ENCODE peak calls at places on chromosomes 3 and 15, in eight cellular contexts. One of them, this sample, is unnamed.

GRCh38 chr3:12946661-12947316 is 105.4 kb upstream of the RPL32 start:
- DNase-seq in ovary: no peak
- DNase-seq in cardiac fibroblast: no peak
- DNase-seq in AG09309: no peak
- DNase-seq in AG04450: no peak
- DNase-seq in fibroblast of lung: peak
- DNase-seq in OCI-LY7: no peak
- DNase-seq in CD8-positive, alpha-beta T cell: no peak
- DNase-seq in this sample: no peak

GRCh38 chr3:123155471-123156011 is 46.2 kb upstream of the SEC22A start:
- DNase-seq in cardiac fibroblast: no peak
- DNase-seq in CD8-positive, alpha-beta T cell: no peak
- DNase-seq in fibroblast of lung: no peak
- DNase-seq in AG04450: no peak
- DNase-seq in ovary: no peak
- DNase-seq in AG09309: no peak
- DNase-seq in OCI-LY7: no peak
- DNase-seq in this sample: no peak

GRCh38 chr15:33069161-33069560 is 125.4 kb downstream of the FMN1 start:
- DNase-seq in OCI-LY7: no peak
- DNase-seq in fibroblast of lung: no peak
- DNase-seq in cardiac fibroblast: no peak
- DNase-seq in AG04450: no peak
- DNase-seq in ovary: no peak
- DNase-seq in CD8-positive, alpha-beta T cell: no peak
- DNase-seq in AG09309: no peak
- DNase-seq in this sample: no peak

GRCh38 chr3:122005033-122005565 is 16.9 kb downstream of the ILDR1 start:
- DNase-seq in CD8-positive, alpha-beta T cell: no peak
- DNase-seq in OCI-LY7: no peak
- DNase-seq in fibroblast of lung: no peak
- DNase-seq in cardiac fibroblast: no peak
- DNase-seq in ovary: no peak
- DNase-seq in AG09309: no peak
- DNase-seq in AG04450: no peak
- DNase-seq in this sample: peak

GRCh38 chr3:99509224-99509623 is 129.2 kb upstream of the COL8A1 start:
- DNase-seq in AG04450: peak
- DNase-seq in AG09309: peak
- DNase-seq in ovary: no peak
- DNase-seq in OCI-LY7: no peak
- DNase-seq in CD8-positive, alpha-beta T cell: no peak
- DNase-seq in fibroblast of lung: peak
- DNase-seq in cardiac fibroblast: peak
- DNase-seq in this sample: no peak

GRCh38 chr3:106729481-106729880 is 647.8 kb upstream of the CCDC54 start:
- DNase-seq in CD8-positive, alpha-beta T cell: no peak
- DNase-seq in ovary: no peak
- DNase-seq in fibroblast of lung: peak
- DNase-seq in AG04450: no peak
- DNase-seq in OCI-LY7: no peak
- DNase-seq in cardiac fibroblast: peak
- DNase-seq in AG09309: no peak
- DNase-seq in this sample: no peak

GRCh38 chr3:31234143-31234542 is 298.6 kb upstream of the STT3B start:
- DNase-seq in AG09309: no peak
- DNase-seq in ovary: no peak
- DNase-seq in CD8-positive, alpha-beta T cell: no peak
- DNase-seq in OCI-LY7: no peak
- DNase-seq in cardiac fibroblast: no peak
- DNase-seq in AG04450: no peak
- DNase-seq in fibroblast of lung: no peak
- DNase-seq in this sample: no peak

GRCh38 chr3:38323060-38323459 is 23.5 kb upstream of the XYLB start:
- DNase-seq in CD8-positive, alpha-beta T cell: no peak
- DNase-seq in ovary: no peak
- DNase-seq in AG09309: no peak
- DNase-seq in OCI-LY7: no peak
- DNase-seq in AG04450: no peak
- DNase-seq in fibroblast of lung: no peak
- DNase-seq in cardiac fibroblast: no peak
- DNase-seq in this sample: no peak

GRCh38 chr3:100060685-100061484 is 53.4 kb downstream of the FILIP1L start:
- DNase-seq in CD8-positive, alpha-beta T cell: no peak
- DNase-seq in fibroblast of lung: no peak
- DNase-seq in cardiac fibroblast: no peak
- DNase-seq in OCI-LY7: no peak
- DNase-seq in AG09309: no peak
- DNase-seq in ovary: peak
- DNase-seq in AG04450: no peak
- DNase-seq in this sample: no peak

GRCh38 chr3:187750041-187750512 is 4.8 kb upstream of the BCL6 start:
- DNase-seq in AG04450: no peak
- DNase-seq in CD8-positive, alpha-beta T cell: no peak
- DNase-seq in fibroblast of lung: peak
- DNase-seq in OCI-LY7: peak
- DNase-seq in AG09309: no peak
- DNase-seq in ovary: peak
- DNase-seq in cardiac fibroblast: peak
- DNase-seq in this sample: no peak

GRCh38 chr3:127536818-127537810 is 53.4 kb downstream of the TPRA1 start:
- DNase-seq in fibroblast of lung: no peak
- DNase-seq in CD8-positive, alpha-beta T cell: no peak
- DNase-seq in OCI-LY7: no peak
- DNase-seq in ovary: no peak
- DNase-seq in AG04450: no peak
- DNase-seq in AG09309: no peak
- DNase-seq in cardiac fibroblast: no peak
- DNase-seq in this sample: no peak

GRCh38 chr15:38588672-38589071 is 24.1 kb upstream of the RASGRP1 start:
- DNase-seq in CD8-positive, alpha-beta T cell: no peak
- DNase-seq in AG09309: no peak
- DNase-seq in ovary: no peak
- DNase-seq in AG04450: no peak
- DNase-seq in fibroblast of lung: peak
- DNase-seq in OCI-LY7: no peak
- DNase-seq in cardiac fibroblast: peak
- DNase-seq in this sample: no peak

GRCh38 chr3:177521305-177521704 is 324.0 kb upstream of the TBL1XR1 start:
- DNase-seq in OCI-LY7: peak
- DNase-seq in ovary: no peak
- DNase-seq in cardiac fibroblast: no peak
- DNase-seq in AG04450: no peak
- DNase-seq in AG09309: no peak
- DNase-seq in fibroblast of lung: no peak
- DNase-seq in CD8-positive, alpha-beta T cell: no peak
- DNase-seq in this sample: no peak

GRCh38 chr15:48855501-48856440 is 22.2 kb upstream of the EID1 start:
- DNase-seq in fibroblast of lung: peak
- DNase-seq in AG09309: peak
- DNase-seq in CD8-positive, alpha-beta T cell: no peak
- DNase-seq in OCI-LY7: no peak
- DNase-seq in cardiac fibroblast: peak
- DNase-seq in ovary: no peak
- DNase-seq in AG04450: no peak
- DNase-seq in this sample: no peak

GRCh38 chr15:84909029-84909428 is 24.6 kb downstream of the SLC28A1 start:
- DNase-seq in CD8-positive, alpha-beta T cell: no peak
- DNase-seq in cardiac fibroblast: no peak
- DNase-seq in OCI-LY7: no peak
- DNase-seq in AG04450: no peak
- DNase-seq in fibroblast of lung: no peak
- DNase-seq in ovary: no peak
- DNase-seq in AG09309: no peak
- DNase-seq in this sample: no peak

GRCh38 chr3:153289334-153289808 is 127.3 kb downstream of the RAP2B start:
- DNase-seq in OCI-LY7: no peak
- DNase-seq in fibroblast of lung: peak
- DNase-seq in AG04450: no peak
- DNase-seq in AG09309: no peak
- DNase-seq in CD8-positive, alpha-beta T cell: no peak
- DNase-seq in ovary: no peak
- DNase-seq in cardiac fibroblast: peak
- DNase-seq in this sample: no peak

GRCh38 chr3:17847156-17847555 is 104.7 kb upstream of the TBC1D5 start:
- DNase-seq in fibroblast of lung: no peak
- DNase-seq in AG04450: no peak
- DNase-seq in OCI-LY7: no peak
- DNase-seq in cardiac fibroblast: no peak
- DNase-seq in AG09309: no peak
- DNase-seq in ovary: no peak
- DNase-seq in CD8-positive, alpha-beta T cell: no peak
- DNase-seq in this sample: no peak

GRCh38 chr15:69604050-69604378 is 151.4 kb downstream of the RPLP1 start:
- DNase-seq in fibroblast of lung: no peak
- DNase-seq in AG04450: no peak
- DNase-seq in cardiac fibroblast: no peak
- DNase-seq in CD8-positive, alpha-beta T cell: no peak
- DNase-seq in AG09309: no peak
- DNase-seq in ovary: no peak
- DNase-seq in OCI-LY7: no peak
- DNase-seq in this sample: no peak
- TF ChIP-seq CTCF in fibroblast of lung: no peak
- TF ChIP-seq CTCF in AG04450: no peak
- TF ChIP-seq CTCF in cardiac fibroblast: no peak
- TF ChIP-seq CTCF in CD8-positive, alpha-beta T cell: no peak
- TF ChIP-seq CTCF in AG09309: no peak
- TF ChIP-seq CTCF in ovary: no peak
- TF ChIP-seq CTCF in OCI-LY7: peak
- TF ChIP-seq CTCF in this sample: no peak

DNA sequence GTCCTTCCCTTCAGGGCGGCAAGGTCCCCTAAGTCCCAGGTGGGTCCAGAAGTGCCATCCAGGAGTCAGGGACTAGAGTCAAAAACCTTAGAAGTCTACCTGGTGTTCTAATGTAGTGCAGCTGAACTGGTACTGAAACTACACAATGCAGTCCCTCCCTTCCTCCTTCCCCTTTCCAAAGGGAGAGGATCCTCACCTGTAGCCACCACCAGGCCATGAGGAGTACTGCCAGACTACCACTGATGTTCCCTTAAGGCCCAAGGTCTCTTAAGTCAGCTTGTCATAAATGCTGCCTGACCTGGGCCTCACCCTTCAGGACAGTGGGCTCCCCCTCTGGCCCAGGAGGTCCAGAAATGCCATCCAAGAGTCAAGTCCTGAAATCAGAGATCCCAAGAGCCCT is 98.9 kb downstream of the ULK4 start:
- DNase-seq in AG04450: no peak
- DNase-seq in OCI-LY7: peak
- DNase-seq in cardiac fibroblast: no peak
- DNase-seq in AG09309: no peak
- DNase-seq in ovary: no peak
- DNase-seq in fibroblast of lung: no peak
- DNase-seq in CD8-positive, alpha-beta T cell: no peak
- DNase-seq in this sample: no peak
- TF ChIP-seq CTCF in AG04450: peak
- TF ChIP-seq CTCF in OCI-LY7: no peak
- TF ChIP-seq CTCF in cardiac fibroblast: peak
- TF ChIP-seq CTCF in AG09309: no peak
- TF ChIP-seq CTCF in ovary: no peak
- TF ChIP-seq CTCF in fibroblast of lung: no peak
- TF ChIP-seq CTCF in CD8-positive, alpha-beta T cell: no peak
- TF ChIP-seq CTCF in this sample: no peak

GRCh38 chr15:86115138-86115801 is 35.6 kb downstream of the AGBL1 start:
- DNase-seq in AG09309: no peak
- DNase-seq in OCI-LY7: no peak
- DNase-seq in CD8-positive, alpha-beta T cell: no peak
- DNase-seq in fibroblast of lung: peak
- DNase-seq in AG04450: no peak
- DNase-seq in cardiac fibroblast: no peak
- DNase-seq in ovary: no peak
- DNase-seq in this sample: no peak
- TF ChIP-seq CTCF in AG09309: no peak
- TF ChIP-seq CTCF in OCI-LY7: peak
- TF ChIP-seq CTCF in CD8-positive, alpha-beta T cell: no peak
- TF ChIP-seq CTCF in fibroblast of lung: no peak
- TF ChIP-seq CTCF in AG04450: no peak
- TF ChIP-seq CTCF in cardiac fibroblast: no peak
- TF ChIP-seq CTCF in ovary: no peak
- TF ChIP-seq CTCF in this sample: no peak

GRCh38 chr3:40869939-40870338 is 329.4 kb upstream of the CTNNB1 start:
- DNase-seq in AG04450: no peak
- DNase-seq in ovary: no peak
- DNase-seq in CD8-positive, alpha-beta T cell: no peak
- DNase-seq in OCI-LY7: no peak
- DNase-seq in fibroblast of lung: no peak
- DNase-seq in AG09309: no peak
- DNase-seq in cardiac fibroblast: no peak
- DNase-seq in this sample: no peak
- TF ChIP-seq CTCF in AG04450: no peak
- TF ChIP-seq CTCF in ovary: no peak
- TF ChIP-seq CTCF in CD8-positive, alpha-beta T cell: no peak
- TF ChIP-seq CTCF in OCI-LY7: peak
- TF ChIP-seq CTCF in fibroblast of lung: no peak
- TF ChIP-seq CTCF in AG09309: no peak
- TF ChIP-seq CTCF in cardiac fibroblast: no peak
- TF ChIP-seq CTCF in this sample: no peak

DNA sequence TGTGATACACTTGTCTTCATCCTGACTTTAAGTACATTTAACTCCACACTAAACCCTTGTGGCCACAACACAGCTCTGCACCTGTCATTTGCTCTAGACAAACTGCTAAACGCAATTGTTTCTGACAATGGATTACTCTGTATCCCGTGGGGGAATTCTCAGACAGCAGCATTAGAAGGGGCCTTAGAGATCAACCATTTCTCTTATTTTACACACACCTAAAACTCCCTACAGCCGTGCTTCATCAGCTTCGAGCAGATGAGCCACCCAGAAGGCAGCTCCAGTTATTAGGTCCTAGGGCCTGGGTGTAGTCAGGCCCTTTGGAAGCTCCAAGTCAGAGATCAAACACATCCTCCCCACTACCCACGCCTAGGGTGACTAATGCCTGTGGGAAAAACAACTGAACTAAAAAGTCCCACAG is 1.3 kb upstream of the IL12A start:
- DNase-seq in AG04450: no peak
- DNase-seq in AG09309: no peak
- DNase-seq in fibroblast of lung: peak
- DNase-seq in cardiac fibroblast: peak
- DNase-seq in CD8-positive, alpha-beta T cell: no peak
- DNase-seq in ovary: no peak
- DNase-seq in OCI-LY7: no peak
- DNase-seq in this sample: no peak
- TF ChIP-seq CTCF in AG04450: peak
- TF ChIP-seq CTCF in AG09309: peak
- TF ChIP-seq CTCF in fibroblast of lung: peak
- TF ChIP-seq CTCF in cardiac fibroblast: peak
- TF ChIP-seq CTCF in CD8-positive, alpha-beta T cell: no peak
- TF ChIP-seq CTCF in ovary: no peak
- TF ChIP-seq CTCF in OCI-LY7: no peak
- TF ChIP-seq CTCF in this sample: no peak